ENCODE peak calls at places on chromosomes 1 and 21, in four cellular contexts. O is HepG2, Y is K562, W is GM12878. J is an unnamed sample.

GRCh38 chr1:2099871-2100774 is 49.9 kb downstream of the PRKCZ start:
- DNase-seq in O (no peak), Y (no peak), W (no peak), J (no peak)

GRCh38 chr1:28509705-28510349 is 4.0 kb downstream of the RCC1 start:
- DNase-seq in O (no peak), Y (no peak), W (no peak), J (no peak)

GRCh38 chr1:169945171-169945570 is 51.5 kb upstream of the SCYL3 start:
- DNase-seq in O (no peak), Y (no peak), W (no peak), J (no peak)

GRCh38 chr1:242185728-242186127 is 186.8 kb upstream of the MAP1LC3C start:
- DNase-seq in O (no peak), Y (no peak), W (no peak), J (no peak)

GRCh38 chr1:2541619-2542246 is 11.7 kb upstream of the HES5 start:
- DNase-seq in O (no peak), Y (peak), W (no peak), J (peak)

GRCh38 chr1:84772428-84772943 is 82.2 kb upstream of the SSX2IP start:
- DNase-seq in O (peak), Y (peak), W (no peak), J (peak)

GRCh38 chr1:185969524-185969991 is 235.4 kb downstream of the HMCN1 start:
- DNase-seq in O (no peak), Y (no peak), W (no peak), J (no peak)

GRCh38 chr21:39134288-39134810 is 48.9 kb downstream of the PSMG1 start:
- DNase-seq in O (no peak), Y (no peak), W (no peak), J (no peak)

GRCh38 chr1:9703165-9703509 is 51.6 kb downstream of the PIK3CD start:
- DNase-seq in O (no peak), Y (peak), W (no peak), J (no peak)

GRCh38 chr1:6273380-6273891 is 12.5 kb upstream of the GPR153 start:
- DNase-seq in O (no peak), Y (no peak), W (no peak), J (no peak)

GRCh38 chr1:245682638-245683376 is 528.0 kb downstream of the KIF26B start:
- DNase-seq in O (no peak), Y (no peak), W (no peak), J (no peak)

GRCh38 chr1:58718435-58718834 is 18.6 kb upstream of the MYSM1 start:
- DNase-seq in O (no peak), Y (no peak), W (no peak), J (no peak)

GRCh38 chr1:58715108-58715507 is 15.2 kb upstream of the MYSM1 start:
- DNase-seq in O (no peak), Y (no peak), W (no peak), J (no peak)

GRCh38 chr1:58713841-58714240 is 14.0 kb upstream of the MYSM1 start:
- DNase-seq in O (no peak), Y (no peak), W (no peak), J (no peak)

GRCh38 chr1:58717979-58718378 is 18.1 kb upstream of the MYSM1 start:
- DNase-seq in O (no peak), Y (no peak), W (no peak), J (no peak)

DNA sequence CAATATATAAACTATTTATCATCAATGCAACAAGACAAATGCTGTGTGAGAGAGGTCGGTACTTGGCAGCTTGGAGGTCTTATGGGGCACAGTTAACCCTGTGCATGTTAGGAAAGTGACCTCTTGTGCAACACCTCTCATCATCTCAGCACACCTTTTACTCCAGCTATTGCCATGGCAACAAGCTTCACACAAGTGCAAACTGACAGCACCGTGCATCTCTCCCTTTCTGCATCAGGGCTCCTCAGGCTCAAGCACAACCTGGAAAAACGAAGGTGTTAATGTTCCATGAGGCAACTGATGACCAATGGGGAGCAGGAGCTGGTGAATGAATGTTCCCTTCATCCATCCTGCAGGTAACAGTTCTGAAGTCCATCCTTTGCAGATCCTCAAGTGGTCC is 14.7 kb upstream of the MYSM1 start:
- DNase-seq in O (no peak), Y (no peak), W (no peak), J (no peak)
- TF ChIP-seq EP300 in O (no peak), Y (no peak), W (no peak), J (no peak)

GRCh38 chr1:247084771-247085170 is 6.2 kb upstream of the ZNF670 start:
- DNase-seq in O (no peak), Y (no peak), W (no peak), J (no peak)

GRCh38 chr1:247078315-247079140 is at the start of gene ZNF670:
- DNase-seq in O (peak), Y (peak), W (peak), J (peak)

GRCh38 chr1:247077768-247078314 is 770 bp downstream of the ZNF670 start:
- DNase-seq in O (peak), Y (no peak), W (peak), J (peak)

GRCh38 chr1:247077234-247077633 is 1.4 kb downstream of the ZNF670 start:
- DNase-seq in O (no peak), Y (no peak), W (no peak), J (no peak)

DNA sequence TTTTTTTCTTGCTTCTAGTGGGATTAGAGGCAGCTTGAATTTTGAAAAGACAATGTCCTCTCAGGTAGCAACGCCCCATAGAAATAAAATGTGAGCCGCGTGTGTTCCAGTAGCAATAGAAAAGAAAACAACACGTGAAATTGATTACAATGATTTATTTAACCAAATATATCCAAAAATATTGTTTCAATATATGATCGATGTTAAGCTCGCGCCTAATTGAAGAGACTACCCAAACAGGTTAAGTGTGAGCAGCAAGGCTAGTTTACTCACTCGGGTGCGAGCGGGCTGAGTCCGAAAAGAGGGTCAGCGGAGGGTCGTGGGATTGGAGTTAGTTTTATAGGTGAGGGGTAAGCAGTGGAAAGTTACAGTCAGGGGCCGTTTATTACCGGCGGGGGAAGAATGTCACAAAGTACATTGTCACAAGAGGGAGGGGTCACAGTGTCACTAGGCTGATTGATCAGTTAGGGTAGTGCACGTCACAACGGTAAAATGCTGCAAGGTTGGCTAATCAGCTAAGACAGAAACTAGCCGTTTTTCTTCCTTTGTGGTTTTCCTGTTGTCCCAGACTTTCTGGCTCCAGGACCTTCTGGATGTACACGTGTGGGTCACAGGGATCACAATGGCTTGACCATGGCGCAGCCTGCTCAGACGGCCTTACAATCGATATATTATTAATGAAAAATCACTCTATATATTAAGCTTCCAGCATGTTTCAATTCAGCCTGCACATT is 697 bp upstream of the ZNF670 start:
- DNase-seq in O (peak), Y (no peak), W (no peak), J (no peak)
- TF ChIP-seq CHD4 in O (peak), Y (no peak), W (no peak), J (no peak)

GRCh38 chr1:61120998-61121397 is 38.6 kb downstream of the NFIA start:
- DNase-seq in O (peak), Y (no peak), W (no peak), J (no peak)
- TF ChIP-seq EP300 in O (peak), Y (peak), W (no peak), J (no peak)

GRCh38 chr1:167564592-167564991 is 11.0 kb upstream of the CREG1 start:
- DNase-seq in O (no peak), Y (no peak), W (no peak), J (peak)
- TF ChIP-seq CHD4 in O (no peak), Y (no peak), W (no peak), J (no peak)

GRCh38 chr1:156616463-156616862 is 2.8 kb upstream of the HAPLN2 start:
- DNase-seq in O (peak), Y (peak), W (no peak), J (peak)
- TF ChIP-seq EP300 in O (peak), Y (peak), W (no peak), J (no peak)

GRCh38 chr1:1021010-1021845 is 1.3 kb downstream of the AGRN start:
- DNase-seq in O (no peak), Y (peak), W (no peak), J (no peak)

GRCh38 chr1:1020000-1020404 is at the start of gene AGRN:
- DNase-seq in O (no peak), Y (no peak), W (no peak), J (no peak)

GRCh38 chr1:1021860-1022259 is 1.9 kb downstream of the AGRN start:
- DNase-seq in O (no peak), Y (no peak), W (no peak), J (no peak)

GRCh38 chr1:1019122-1019999 is 559 bp upstream of the AGRN start:
- DNase-seq in O (peak), Y (peak), W (no peak), J (no peak)

DNA sequence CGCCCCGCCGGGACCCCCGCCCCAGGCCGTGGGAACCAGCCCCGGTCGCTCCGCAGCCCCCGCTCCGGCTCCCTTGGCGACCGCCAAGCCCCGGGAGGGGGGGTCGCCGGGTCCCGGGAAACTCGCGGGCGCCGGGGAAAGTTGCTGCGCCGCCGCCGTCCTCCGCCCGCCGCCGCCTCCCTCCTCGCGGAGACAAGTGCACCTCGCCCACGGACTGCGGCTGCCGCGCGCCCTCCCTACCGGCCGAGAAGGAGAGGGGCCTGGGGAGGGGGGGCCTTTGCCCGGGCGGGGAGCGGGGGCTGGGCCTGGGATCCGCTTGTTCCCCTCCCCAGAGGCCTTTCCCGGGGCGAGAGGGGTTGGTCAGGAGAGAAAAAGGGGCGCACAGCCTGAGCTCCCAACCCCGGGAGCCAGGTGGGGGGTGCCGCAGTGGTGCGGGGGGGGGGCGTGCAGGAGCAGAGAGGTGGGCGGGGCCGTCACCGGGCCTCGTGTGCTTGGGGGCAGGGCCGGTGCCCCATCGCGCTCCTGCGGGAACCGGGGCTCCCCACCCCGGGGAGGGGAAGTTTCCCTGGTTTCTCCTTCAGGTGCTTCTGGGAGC is 592 bp downstream of the AGRN start:
- DNase-seq in O (no peak), Y (peak), W (no peak), J (no peak)
- TF ChIP-seq CHD4 in O (no peak), Y (no peak), W (no peak), J (no peak)

GRCh38 chr21:32708069-32708468 is 19.7 kb downstream of the SYNJ1 start:
- DNase-seq in O (no peak), Y (no peak), W (no peak), J (no peak)
- TF ChIP-seq EP300 in O (no peak), Y (no peak), W (no peak), J (no peak)

GRCh38 chr1:24316659-24317058 is 2.5 kb upstream of the GRHL3 start:
- DNase-seq in O (no peak), Y (no peak), W (no peak), J (peak)

GRCh38 chr1:24318988-24319863 is at the start of gene GRHL3:
- DNase-seq in O (no peak), Y (no peak), W (no peak), J (peak)

GRCh38 chr1:24315391-24315790 is 3.8 kb upstream of the GRHL3 start:
- DNase-seq in O (no peak), Y (no peak), W (no peak), J (no peak)

GRCh38 chr1:24318238-24318987 is 744 bp upstream of the GRHL3 start:
- DNase-seq in O (no peak), Y (no peak), W (no peak), J (no peak)

DNA sequence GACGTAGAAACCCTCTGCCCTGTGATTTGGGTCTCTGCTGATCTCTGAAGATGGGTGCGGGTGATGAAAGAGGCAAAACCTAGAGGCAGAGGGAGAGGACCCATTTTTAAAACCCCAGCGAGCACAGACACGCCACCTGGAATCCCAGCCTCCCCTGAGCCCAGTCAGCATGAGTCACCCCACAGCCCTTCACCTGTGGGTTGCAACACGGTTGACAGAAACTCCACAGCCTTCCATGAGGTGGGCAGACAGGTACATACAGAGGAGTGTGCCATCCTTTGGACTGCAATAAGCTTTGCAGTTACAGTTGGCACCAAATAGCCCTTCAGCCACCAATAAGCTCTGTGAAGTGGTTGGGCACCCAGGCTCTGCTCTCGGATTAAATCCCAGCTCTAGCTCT is 2.1 kb upstream of the GRHL3 start:
- DNase-seq in O (no peak), Y (no peak), W (no peak), J (no peak)
- TF ChIP-seq CHD4 in O (no peak), Y (peak), W (no peak), J (no peak)

DNA sequence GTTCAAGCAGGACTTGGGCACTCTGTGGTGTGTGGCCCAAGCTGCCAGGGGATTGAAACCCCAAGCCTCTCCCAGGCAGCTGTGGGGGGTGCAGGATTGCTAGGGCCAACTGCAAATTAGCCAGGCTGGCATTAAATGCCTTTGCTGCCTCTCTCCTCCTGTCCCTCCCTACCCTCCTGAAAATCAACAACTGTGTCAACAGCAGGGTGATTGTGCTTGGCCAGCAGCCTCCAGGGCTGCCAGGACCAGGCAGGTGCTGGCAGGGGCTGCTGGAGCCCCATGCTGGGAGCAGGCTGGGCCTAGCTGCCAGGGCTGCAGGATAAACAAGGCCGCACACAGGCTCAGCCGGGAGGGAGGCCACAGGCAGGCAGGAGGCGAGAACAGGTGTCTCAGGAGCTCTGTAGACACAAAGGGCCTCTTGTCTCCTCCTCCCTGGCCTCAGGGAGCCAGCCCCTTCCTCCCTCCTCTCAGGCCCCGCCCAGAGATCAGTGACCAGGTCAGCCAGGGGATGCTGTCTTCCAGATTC is 11.4 kb downstream of the SOX13 start:
- DNase-seq in O (peak), Y (no peak), W (no peak), J (no peak)
- TF ChIP-seq EP300 in O (no peak), Y (no peak), W (no peak), J (no peak)

GRCh38 chr21:26797878-26798456 is 47.2 kb downstream of the ADAMTS1 start:
- DNase-seq in O (no peak), Y (no peak), W (no peak), J (no peak)

GRCh38 chr21:26794597-26795397 is 50.4 kb downstream of the ADAMTS1 start:
- DNase-seq in O (no peak), Y (no peak), W (no peak), J (no peak)

GRCh38 chr21:26795398-26795790 is 49.8 kb downstream of the ADAMTS1 start:
- DNase-seq in O (no peak), Y (no peak), W (no peak), J (no peak)

GRCh38 chr21:26798856-26799751 is 46.1 kb downstream of the ADAMTS1 start:
- DNase-seq in O (no peak), Y (no peak), W (no peak), J (no peak)

DNA sequence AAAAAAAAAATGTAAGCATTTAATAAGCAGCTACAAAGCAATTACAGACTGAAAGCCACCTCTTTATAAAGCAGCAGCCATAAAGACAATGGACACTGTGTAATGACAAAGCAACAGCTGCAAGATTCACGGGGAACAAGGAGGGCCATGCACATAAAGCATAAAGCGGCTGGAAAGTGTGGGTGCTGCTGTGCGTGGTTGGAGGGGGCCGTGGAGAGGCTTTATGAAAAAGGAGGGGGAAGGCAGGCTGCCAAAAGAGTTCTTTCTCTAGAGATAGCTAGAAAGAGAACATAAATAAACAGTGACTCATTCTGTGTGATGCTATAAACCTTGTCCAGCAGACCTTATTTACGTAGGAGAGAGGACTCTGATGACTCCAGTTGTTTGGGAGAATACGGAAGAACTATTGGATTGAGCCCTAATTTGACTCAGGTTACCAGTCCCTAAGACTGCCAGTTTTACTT is 49.3 kb downstream of the ADAMTS1 start:
- DNase-seq in O (no peak), Y (no peak), W (no peak), J (peak)
- TF ChIP-seq CHD4 in O (no peak), Y (no peak), W (no peak), J (no peak)